ENCODE peak calls at places on chromosome 20, in six cellular contexts. One of them, this sample, is unnamed.

GRCh38 chr20:7627734-7628663 is 312.3 kb downstream of the HAO1 start:
- DNase-seq in DND-41: no peak
- DNase-seq in OCI-LY7: no peak
- DNase-seq in thoracic aorta: no peak
- DNase-seq in fibroblast of villous mesenchyme: peak
- DNase-seq in ascending aorta: no peak
- DNase-seq in this sample: peak

GRCh38 chr20:49937023-49937929 is 1.1 kb downstream of the RNF114 start:
- DNase-seq in DND-41: peak
- DNase-seq in OCI-LY7: no peak
- DNase-seq in thoracic aorta: no peak
- DNase-seq in fibroblast of villous mesenchyme: peak
- DNase-seq in ascending aorta: no peak
- DNase-seq in this sample: no peak

GRCh38 chr20:33707668-33708067 is 12.4 kb downstream of the PXMP4 start:
- DNase-seq in DND-41: no peak
- DNase-seq in OCI-LY7: no peak
- DNase-seq in thoracic aorta: no peak
- DNase-seq in fibroblast of villous mesenchyme: no peak
- DNase-seq in ascending aorta: no peak
- DNase-seq in this sample: no peak

GRCh38 chr20:10306440-10307358 is 88.1 kb downstream of the SNAP25 start:
- DNase-seq in DND-41: no peak
- DNase-seq in OCI-LY7: no peak
- DNase-seq in thoracic aorta: no peak
- DNase-seq in fibroblast of villous mesenchyme: peak
- DNase-seq in ascending aorta: no peak
- DNase-seq in this sample: peak

GRCh38 chr20:34579191-34579661 is 20.7 kb downstream of the MAP1LC3A start:
- DNase-seq in DND-41: no peak
- DNase-seq in OCI-LY7: no peak
- DNase-seq in thoracic aorta: peak
- DNase-seq in fibroblast of villous mesenchyme: peak
- DNase-seq in ascending aorta: no peak
- DNase-seq in this sample: peak

GRCh38 chr20:50038574-50038991 is 55.8 kb downstream of the SNAI1 start:
- DNase-seq in DND-41: no peak
- DNase-seq in OCI-LY7: no peak
- DNase-seq in thoracic aorta: no peak
- DNase-seq in fibroblast of villous mesenchyme: no peak
- DNase-seq in ascending aorta: no peak
- DNase-seq in this sample: no peak

GRCh38 chr20:6924681-6925080 is 157.2 kb downstream of the BMP2 start:
- DNase-seq in DND-41: no peak
- DNase-seq in OCI-LY7: no peak
- DNase-seq in thoracic aorta: no peak
- DNase-seq in fibroblast of villous mesenchyme: no peak
- DNase-seq in ascending aorta: no peak
- DNase-seq in this sample: no peak

GRCh38 chr20:13546497-13547131 is 92.1 kb downstream of the TASP1 start:
- DNase-seq in DND-41: peak
- DNase-seq in OCI-LY7: peak
- DNase-seq in thoracic aorta: peak
- DNase-seq in fibroblast of villous mesenchyme: peak
- DNase-seq in ascending aorta: no peak
- DNase-seq in this sample: peak

GRCh38 chr20:38007526-38007925 is 25.7 kb downstream of the TTI1 start:
- DNase-seq in DND-41: no peak
- DNase-seq in OCI-LY7: no peak
- DNase-seq in thoracic aorta: no peak
- DNase-seq in fibroblast of villous mesenchyme: no peak
- DNase-seq in ascending aorta: no peak
- DNase-seq in this sample: no peak

GRCh38 chr20:37807491-37807890 is 95.4 kb upstream of the VSTM2L start:
- DNase-seq in DND-41: no peak
- DNase-seq in OCI-LY7: no peak
- DNase-seq in thoracic aorta: no peak
- DNase-seq in fibroblast of villous mesenchyme: no peak
- DNase-seq in ascending aorta: no peak
- DNase-seq in this sample: no peak

GRCh38 chr20:61442718-61443117 is 190.7 kb downstream of the CDH4 start:
- DNase-seq in DND-41: no peak
- DNase-seq in OCI-LY7: no peak
- DNase-seq in thoracic aorta: no peak
- DNase-seq in fibroblast of villous mesenchyme: no peak
- DNase-seq in ascending aorta: no peak
- DNase-seq in this sample: no peak

GRCh38 chr20:32664352-32665159 is 9.2 kb downstream of the C20orf203 start:
- DNase-seq in DND-41: no peak
- DNase-seq in OCI-LY7: no peak
- DNase-seq in thoracic aorta: no peak
- DNase-seq in fibroblast of villous mesenchyme: no peak
- DNase-seq in ascending aorta: no peak
- DNase-seq in this sample: no peak

GRCh38 chr20:7879883-7880282 is 60.4 kb downstream of the HAO1 start:
- DNase-seq in DND-41: no peak
- DNase-seq in OCI-LY7: no peak
- DNase-seq in thoracic aorta: no peak
- DNase-seq in fibroblast of villous mesenchyme: peak
- DNase-seq in ascending aorta: no peak
- DNase-seq in this sample: peak

GRCh38 chr20:21125072-21125848 is 622 bp upstream of the KIZ start:
- DNase-seq in DND-41: peak
- DNase-seq in OCI-LY7: no peak
- DNase-seq in thoracic aorta: no peak
- DNase-seq in fibroblast of villous mesenchyme: peak
- DNase-seq in ascending aorta: no peak
- DNase-seq in this sample: peak
- H3K4me3 ChIP-seq in DND-41: peak
- H3K4me3 ChIP-seq in OCI-LY7: peak
- H3K4me3 ChIP-seq in thoracic aorta: peak
- H3K4me3 ChIP-seq in fibroblast of villous mesenchyme: peak
- H3K4me3 ChIP-seq in ascending aorta: peak
- H3K4me3 ChIP-seq in this sample: peak

DNA sequence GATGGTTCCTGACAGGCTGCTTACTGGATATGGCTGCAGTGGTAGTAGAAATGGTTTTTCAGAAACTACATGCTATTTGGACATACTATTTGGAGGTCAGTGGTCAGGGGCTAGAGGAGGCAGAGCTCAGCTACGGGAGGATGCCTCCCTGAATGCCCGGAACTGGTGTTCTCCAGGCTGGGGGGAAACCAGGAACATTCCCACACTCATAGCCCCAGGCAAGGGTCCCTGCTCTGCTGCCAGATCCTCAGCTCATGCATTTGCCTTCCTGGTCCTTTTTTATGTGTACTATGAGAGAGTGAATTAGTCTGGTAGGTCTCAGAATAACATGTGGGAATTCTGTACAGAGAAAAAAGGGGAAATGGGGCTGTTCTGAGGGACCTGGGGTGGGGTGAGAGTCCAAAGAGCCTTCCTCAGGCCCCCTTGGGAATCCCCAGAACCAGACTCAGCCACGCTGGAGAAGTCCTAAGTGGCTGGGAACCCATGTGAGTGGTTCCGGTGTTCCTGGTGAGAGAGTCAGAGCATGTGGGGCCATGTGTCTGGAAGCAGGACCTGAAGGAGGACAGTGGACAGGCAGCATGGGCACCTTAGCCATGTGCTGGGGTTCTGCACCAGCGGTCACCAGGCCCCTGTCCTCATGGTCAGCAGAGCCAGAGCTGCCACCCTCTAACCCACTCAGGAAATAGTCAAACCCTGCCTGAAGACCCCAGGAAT is 58.0 kb upstream of the MYL9 start:
- DNase-seq in DND-41: no peak
- DNase-seq in OCI-LY7: no peak
- DNase-seq in thoracic aorta: no peak
- DNase-seq in fibroblast of villous mesenchyme: no peak
- DNase-seq in ascending aorta: no peak
- DNase-seq in this sample: no peak
- H3K4me3 ChIP-seq in DND-41: no peak
- H3K4me3 ChIP-seq in OCI-LY7: no peak
- H3K4me3 ChIP-seq in thoracic aorta: peak
- H3K4me3 ChIP-seq in fibroblast of villous mesenchyme: no peak
- H3K4me3 ChIP-seq in ascending aorta: peak
- H3K4me3 ChIP-seq in this sample: no peak

GRCh38 chr20:62805365-62805710 is 703 bp downstream of the OGFR start:
- DNase-seq in DND-41: peak
- DNase-seq in OCI-LY7: peak
- DNase-seq in thoracic aorta: no peak
- DNase-seq in fibroblast of villous mesenchyme: no peak
- DNase-seq in ascending aorta: no peak
- DNase-seq in this sample: no peak
- H3K4me3 ChIP-seq in DND-41: peak
- H3K4me3 ChIP-seq in OCI-LY7: peak
- H3K4me3 ChIP-seq in thoracic aorta: peak
- H3K4me3 ChIP-seq in fibroblast of villous mesenchyme: peak
- H3K4me3 ChIP-seq in ascending aorta: peak
- H3K4me3 ChIP-seq in this sample: peak

DNA sequence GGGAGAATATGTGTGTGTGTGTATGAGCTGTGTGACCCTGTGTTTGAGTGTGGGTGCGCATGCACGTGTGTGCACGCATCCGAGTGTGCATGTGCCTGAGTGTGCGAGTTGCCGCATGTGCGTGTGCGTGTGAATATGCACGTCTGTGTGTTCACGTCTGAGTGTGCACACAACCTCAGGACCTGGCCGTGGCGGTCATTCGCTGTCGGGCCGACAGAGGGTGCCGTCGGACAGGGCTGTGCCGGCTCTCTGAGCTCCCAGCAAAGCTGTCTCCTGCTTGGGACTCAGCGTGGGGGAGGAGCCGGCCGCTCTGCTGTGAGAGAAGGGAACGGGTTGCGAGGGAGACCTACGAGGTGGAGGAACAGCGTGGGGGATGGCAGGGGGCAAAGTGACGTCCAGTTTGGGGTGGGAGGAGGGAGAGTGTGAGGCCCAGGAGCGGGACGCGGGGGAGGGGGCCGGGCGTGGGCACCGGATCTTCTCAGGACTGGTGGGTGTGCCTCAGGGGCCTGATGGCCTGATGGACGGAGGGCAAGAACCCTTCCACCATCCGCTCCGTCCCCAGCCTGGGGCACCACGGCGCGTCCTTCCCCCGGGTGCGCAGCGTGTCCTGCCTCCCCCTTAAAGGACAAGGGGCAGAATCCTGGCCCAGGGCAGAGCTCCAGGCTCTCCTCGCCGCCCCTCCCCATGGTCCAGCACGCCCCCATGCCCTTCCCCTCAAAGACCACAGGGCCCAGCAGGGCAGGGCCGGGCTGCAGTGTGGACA is 19.9 kb downstream of the SLC17A9 start:
- DNase-seq in DND-41: peak
- DNase-seq in OCI-LY7: peak
- DNase-seq in thoracic aorta: peak
- DNase-seq in fibroblast of villous mesenchyme: peak
- DNase-seq in ascending aorta: peak
- DNase-seq in this sample: peak
- H3K4me3 ChIP-seq in DND-41: no peak
- H3K4me3 ChIP-seq in OCI-LY7: no peak
- H3K4me3 ChIP-seq in thoracic aorta: peak
- H3K4me3 ChIP-seq in fibroblast of villous mesenchyme: peak
- H3K4me3 ChIP-seq in ascending aorta: peak
- H3K4me3 ChIP-seq in this sample: peak

GRCh38 chr20:3446779-3447178 is 24.0 kb upstream of the ATRN start:
- DNase-seq in DND-41: no peak
- DNase-seq in OCI-LY7: no peak
- DNase-seq in thoracic aorta: no peak
- DNase-seq in fibroblast of villous mesenchyme: no peak
- DNase-seq in ascending aorta: no peak
- DNase-seq in this sample: no peak
- H3K4me3 ChIP-seq in DND-41: no peak
- H3K4me3 ChIP-seq in OCI-LY7: no peak
- H3K4me3 ChIP-seq in thoracic aorta: no peak
- H3K4me3 ChIP-seq in fibroblast of villous mesenchyme: no peak
- H3K4me3 ChIP-seq in ascending aorta: no peak
- H3K4me3 ChIP-seq in this sample: no peak

GRCh38 chr20:23082846-23083552 is 3.1 kb downstream of the CD93 start:
- DNase-seq in DND-41: no peak
- DNase-seq in OCI-LY7: no peak
- DNase-seq in thoracic aorta: no peak
- DNase-seq in fibroblast of villous mesenchyme: no peak
- DNase-seq in ascending aorta: no peak
- DNase-seq in this sample: peak
- H3K4me3 ChIP-seq in DND-41: no peak
- H3K4me3 ChIP-seq in OCI-LY7: no peak
- H3K4me3 ChIP-seq in thoracic aorta: peak
- H3K4me3 ChIP-seq in fibroblast of villous mesenchyme: no peak
- H3K4me3 ChIP-seq in ascending aorta: peak
- H3K4me3 ChIP-seq in this sample: no peak

DNA sequence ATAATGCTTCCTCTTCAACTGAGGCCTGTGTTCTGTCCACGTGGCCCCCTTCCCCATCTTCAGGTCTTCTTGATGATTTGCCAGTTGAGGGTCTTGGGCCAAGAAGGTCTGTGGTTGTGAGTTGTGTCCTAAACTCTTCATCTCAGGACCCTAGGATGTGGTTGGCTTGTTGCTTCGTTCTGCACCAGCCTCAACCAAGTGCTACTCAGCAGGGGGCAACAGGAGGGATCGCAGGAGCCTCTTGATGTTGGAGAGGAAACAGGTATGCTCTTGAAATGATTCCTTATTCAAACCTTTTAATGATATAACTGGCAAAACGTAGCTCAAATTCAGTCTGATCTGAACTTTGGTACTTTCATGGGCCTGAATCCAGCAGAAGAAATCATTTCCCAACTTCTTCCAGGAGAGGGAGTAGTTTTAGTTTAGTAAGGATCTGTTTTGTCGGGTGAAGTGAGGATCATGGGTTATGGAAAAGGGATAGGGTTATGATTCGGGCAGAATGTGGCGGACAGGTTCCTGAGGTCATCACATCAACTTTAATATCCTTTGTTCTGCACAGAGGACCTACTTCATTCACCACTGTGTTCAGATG is 30.8 kb downstream of the SIRPB1 start:
- DNase-seq in DND-41: peak
- DNase-seq in OCI-LY7: no peak
- DNase-seq in thoracic aorta: no peak
- DNase-seq in fibroblast of villous mesenchyme: no peak
- DNase-seq in ascending aorta: no peak
- DNase-seq in this sample: no peak
- H3K4me3 ChIP-seq in DND-41: peak
- H3K4me3 ChIP-seq in OCI-LY7: no peak
- H3K4me3 ChIP-seq in thoracic aorta: no peak
- H3K4me3 ChIP-seq in fibroblast of villous mesenchyme: no peak
- H3K4me3 ChIP-seq in ascending aorta: no peak
- H3K4me3 ChIP-seq in this sample: no peak